ENCODE peak calls at places on chromosomes 1 and 21, in six cellular contexts. One of them, this sample, is unnamed.

GRCh38 chr21:45470087-45470515 is 65.1 kb downstream of the COL18A1 start:
- DNase-seq in MM.1S: no peak
- DNase-seq in fibroblast of lung: peak; percentile 82
- DNase-seq in sigmoid colon: no peak
- DNase-seq in tibial artery: no peak
- DNase-seq in cardiac muscle cell: peak; percentile 17
- DNase-seq in this sample: no peak

GRCh38 chr21:38470762-38471161 is 27.5 kb downstream of the ERG start:
- DNase-seq in cardiac muscle cell: peak; percentile 61
- DNase-seq in MM.1S: no peak
- DNase-seq in fibroblast of lung: peak; percentile 52
- DNase-seq in sigmoid colon: no peak
- DNase-seq in tibial artery: no peak
- DNase-seq in this sample: peak; percentile 46

GRCh38 chr1:214216779-214217178 is 64.2 kb upstream of the SMYD2 start:
- DNase-seq in fibroblast of lung: no peak
- DNase-seq in tibial artery: no peak
- DNase-seq in cardiac muscle cell: no peak
- DNase-seq in sigmoid colon: no peak
- DNase-seq in MM.1S: no peak
- DNase-seq in this sample: no peak

GRCh38 chr1:67970088-67970487 is 80.3 kb downstream of the DIRAS3 start:
- DNase-seq in MM.1S: no peak
- DNase-seq in cardiac muscle cell: peak; percentile 52
- DNase-seq in tibial artery: no peak
- DNase-seq in fibroblast of lung: peak; percentile 96
- DNase-seq in sigmoid colon: no peak
- DNase-seq in this sample: peak; percentile 43

GRCh38 chr21:36815284-36815683 is 116.4 kb downstream of the SIM2 start:
- DNase-seq in sigmoid colon: no peak
- DNase-seq in cardiac muscle cell: no peak
- DNase-seq in tibial artery: no peak
- DNase-seq in MM.1S: no peak
- DNase-seq in fibroblast of lung: no peak
- DNase-seq in this sample: no peak

GRCh38 chr1:42941640-42942330 is 16.9 kb downstream of the SLC2A1 start:
- DNase-seq in sigmoid colon: peak; percentile 83
- DNase-seq in tibial artery: peak; percentile 96
- DNase-seq in fibroblast of lung: peak; percentile 95
- DNase-seq in cardiac muscle cell: peak; percentile 78
- DNase-seq in MM.1S: no peak
- DNase-seq in this sample: peak; percentile 92

GRCh38 chr1:226763741-226764264 is 24.7 kb upstream of the ITPKB start:
- DNase-seq in tibial artery: no peak
- DNase-seq in cardiac muscle cell: peak; percentile 79
- DNase-seq in sigmoid colon: no peak
- DNase-seq in fibroblast of lung: peak; percentile 90
- DNase-seq in MM.1S: peak; percentile 59
- DNase-seq in this sample: peak; percentile 86

GRCh38 chr21:41766883-41767605 is at the start of gene RIPK4:
- DNase-seq in fibroblast of lung: peak; percentile 36
- DNase-seq in tibial artery: peak; percentile 83
- DNase-seq in sigmoid colon: peak; percentile 53
- DNase-seq in cardiac muscle cell: no peak
- DNase-seq in MM.1S: no peak
- DNase-seq in this sample: peak; percentile 26

GRCh38 chr1:105664495-105664894 is 1392.0 kb upstream of the PRMT6 start:
- DNase-seq in sigmoid colon: no peak
- DNase-seq in tibial artery: no peak
- DNase-seq in fibroblast of lung: no peak
- DNase-seq in cardiac muscle cell: no peak
- DNase-seq in MM.1S: no peak
- DNase-seq in this sample: no peak

GRCh38 chr1:110243581-110243980 is 33.5 kb downstream of the KCNC4 start:
- DNase-seq in MM.1S: peak; percentile 74
- DNase-seq in sigmoid colon: peak; percentile 32
- DNase-seq in fibroblast of lung: no peak
- DNase-seq in cardiac muscle cell: no peak
- DNase-seq in tibial artery: peak; percentile 71
- DNase-seq in this sample: no peak

GRCh38 chr21:29237110-29238051 is 61.3 kb upstream of the BACH1 start:
- DNase-seq in cardiac muscle cell: peak; percentile 75
- DNase-seq in sigmoid colon: no peak
- DNase-seq in MM.1S: peak; percentile 56
- DNase-seq in tibial artery: no peak
- DNase-seq in fibroblast of lung: peak; percentile 60
- DNase-seq in this sample: no peak

GRCh38 chr1:84782311-84782771 is 92.1 kb upstream of the SSX2IP start:
- DNase-seq in fibroblast of lung: peak; percentile 56
- DNase-seq in MM.1S: peak; percentile 28
- DNase-seq in tibial artery: no peak
- DNase-seq in sigmoid colon: no peak
- DNase-seq in cardiac muscle cell: peak; percentile 77
- DNase-seq in this sample: peak; percentile 65

GRCh38 chr1:243508964-243509363 is 253.1 kb downstream of the SDCCAG8 start:
- DNase-seq in fibroblast of lung: no peak
- DNase-seq in MM.1S: no peak
- DNase-seq in cardiac muscle cell: no peak
- DNase-seq in sigmoid colon: no peak
- DNase-seq in tibial artery: no peak
- DNase-seq in this sample: no peak

GRCh38 chr21:43339668-43340067 is 87.3 kb downstream of the SIK1 start:
- DNase-seq in cardiac muscle cell: no peak
- DNase-seq in fibroblast of lung: no peak
- DNase-seq in MM.1S: no peak
- DNase-seq in tibial artery: no peak
- DNase-seq in sigmoid colon: no peak
- DNase-seq in this sample: no peak
- TF ChIP-seq CTCF in cardiac muscle cell: no peak
- TF ChIP-seq CTCF in fibroblast of lung: no peak
- TF ChIP-seq CTCF in MM.1S: no peak
- TF ChIP-seq CTCF in tibial artery: no peak
- TF ChIP-seq CTCF in sigmoid colon: no peak
- TF ChIP-seq CTCF in this sample: no peak

DNA sequence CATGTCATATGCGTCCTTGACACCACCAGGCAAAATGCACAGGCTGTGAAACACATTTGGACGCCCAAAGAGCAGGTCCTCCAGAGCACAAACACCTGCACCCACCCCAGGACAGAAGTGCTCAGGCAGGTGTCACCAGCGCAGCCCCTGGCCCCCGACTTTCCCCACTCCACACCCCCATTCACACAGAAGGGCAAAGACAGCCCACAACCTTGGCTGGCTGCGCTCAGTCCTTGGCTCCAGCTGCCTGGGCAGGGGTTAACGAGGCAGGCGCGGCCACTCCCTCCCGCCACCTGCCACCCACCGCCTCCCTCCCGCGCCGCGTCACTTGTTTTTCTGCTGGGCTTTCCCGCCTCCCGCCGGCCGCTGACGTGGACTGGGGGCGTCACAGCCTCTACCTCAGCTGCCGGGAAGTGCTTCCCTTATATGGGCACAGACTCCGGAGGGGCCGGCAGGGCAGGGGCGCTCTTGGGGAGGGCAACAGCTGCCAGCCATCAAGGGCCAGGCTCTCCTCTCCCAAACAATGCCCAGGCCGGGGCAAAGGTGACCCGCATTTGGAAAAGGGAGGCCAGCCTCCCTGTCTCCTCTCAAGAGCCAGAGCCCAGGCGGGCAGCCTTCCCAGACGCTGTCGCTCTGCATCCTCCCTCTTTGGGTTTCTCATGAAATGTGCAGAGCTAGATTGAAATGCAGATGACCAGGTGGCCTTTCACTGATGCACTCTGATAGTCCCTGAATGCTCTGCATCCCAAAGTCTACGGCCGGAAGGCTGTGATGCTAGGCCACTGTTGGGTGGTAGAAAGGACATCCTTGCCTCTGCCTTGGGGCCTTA is 14.8 kb upstream of the BTG2 start:
- DNase-seq in cardiac muscle cell: peak; percentile 90
- DNase-seq in tibial artery: peak; percentile 99
- DNase-seq in MM.1S: peak; percentile 99
- DNase-seq in sigmoid colon: peak; percentile 99
- DNase-seq in fibroblast of lung: peak; percentile 82
- DNase-seq in this sample: peak; percentile 90
- H3K4me3 ChIP-seq in cardiac muscle cell: no peak overlapping the region
- H3K4me3 ChIP-seq in tibial artery: peak overlapping the region; percentile 37
- H3K4me3 ChIP-seq in MM.1S: peak overlapping the region; percentile 55
- H3K4me3 ChIP-seq in sigmoid colon: peak overlapping the region; percentile 35
- H3K4me3 ChIP-seq in fibroblast of lung: peak overlapping the region; percentile 14
- H3K4me3 ChIP-seq in this sample: no peak overlapping the region

GRCh38 chr1:62509028-62509427 is 72.2 kb downstream of the USP1 start:
- DNase-seq in MM.1S: no peak
- DNase-seq in cardiac muscle cell: no peak
- DNase-seq in sigmoid colon: no peak
- DNase-seq in tibial artery: no peak
- DNase-seq in fibroblast of lung: no peak
- DNase-seq in this sample: no peak

GRCh38 chr1:62513013-62513412 is 76.2 kb downstream of the USP1 start:
- DNase-seq in cardiac muscle cell: no peak
- DNase-seq in fibroblast of lung: no peak
- DNase-seq in tibial artery: no peak
- DNase-seq in MM.1S: no peak
- DNase-seq in sigmoid colon: no peak
- DNase-seq in this sample: no peak

GRCh38 chr1:62508187-62508758 is 71.4 kb downstream of the USP1 start:
- DNase-seq in MM.1S: peak; percentile 47
- DNase-seq in sigmoid colon: no peak
- DNase-seq in fibroblast of lung: peak; percentile 42
- DNase-seq in tibial artery: no peak
- DNase-seq in cardiac muscle cell: peak; percentile 74
- DNase-seq in this sample: peak; percentile 73
- TF ChIP-seq CTCF in MM.1S: peak; percentile 66
- TF ChIP-seq CTCF in sigmoid colon: no peak
- TF ChIP-seq CTCF in fibroblast of lung: peak; percentile 65
- TF ChIP-seq CTCF in tibial artery: peak; percentile 41
- TF ChIP-seq CTCF in cardiac muscle cell: peak; percentile 61
- TF ChIP-seq CTCF in this sample: peak; percentile 60

DNA sequence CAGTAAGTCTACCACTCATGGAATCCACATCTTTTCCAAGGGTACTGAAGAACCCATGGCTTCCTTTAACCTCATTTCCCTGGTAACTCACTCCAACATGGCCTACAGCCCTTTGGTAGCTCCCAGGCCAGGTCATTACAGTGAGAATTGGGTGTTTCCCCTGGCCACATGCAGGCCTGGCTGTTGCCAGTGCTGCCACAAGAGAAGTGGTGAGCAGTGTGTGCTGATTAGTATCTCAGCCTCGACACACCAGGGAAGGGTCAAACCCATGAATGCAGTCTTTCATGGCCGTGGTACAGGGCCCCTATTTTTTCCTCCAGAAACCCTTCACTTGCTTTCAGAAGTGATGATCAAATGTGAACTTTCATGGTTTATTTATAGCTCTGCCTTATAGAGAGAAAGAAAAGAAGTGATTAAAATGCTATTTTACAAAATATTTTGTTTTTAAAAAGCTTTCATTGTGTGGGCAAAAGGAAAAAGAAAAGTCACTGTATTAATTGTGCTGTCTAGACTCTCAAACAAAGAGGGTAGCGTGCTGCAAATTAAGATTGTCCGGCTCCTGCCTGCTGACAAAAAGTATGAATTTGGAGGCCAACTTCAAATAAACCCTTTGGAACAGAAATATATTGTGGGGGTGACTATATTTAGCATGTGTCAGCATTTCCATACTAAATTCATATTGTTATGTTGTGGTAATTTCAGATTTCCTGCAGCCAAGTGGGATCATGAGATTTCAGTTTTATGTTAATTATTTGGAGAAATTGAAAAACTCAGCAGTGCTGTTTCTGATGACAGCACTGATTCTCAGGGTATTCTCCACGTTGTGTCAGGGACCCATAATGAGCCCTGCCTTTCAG is 62.0 kb upstream of the HOOK1 start:
- DNase-seq in cardiac muscle cell: no peak
- DNase-seq in tibial artery: no peak
- DNase-seq in fibroblast of lung: no peak
- DNase-seq in sigmoid colon: no peak
- DNase-seq in MM.1S: peak; percentile 65
- DNase-seq in this sample: no peak
- H3K4me3 ChIP-seq in cardiac muscle cell: no peak overlapping the region
- H3K4me3 ChIP-seq in tibial artery: no peak overlapping the region
- H3K4me3 ChIP-seq in fibroblast of lung: no peak overlapping the region
- H3K4me3 ChIP-seq in sigmoid colon: no peak overlapping the region
- H3K4me3 ChIP-seq in MM.1S: no peak overlapping the region
- H3K4me3 ChIP-seq in this sample: no peak overlapping the region

GRCh38 chr1:200258447-200259375 is 151.1 kb downstream of the ZNF281 start:
- DNase-seq in cardiac muscle cell: peak; percentile 33
- DNase-seq in fibroblast of lung: no peak
- DNase-seq in sigmoid colon: no peak
- DNase-seq in tibial artery: no peak
- DNase-seq in MM.1S: peak; percentile 59
- DNase-seq in this sample: peak; percentile 24
- TF ChIP-seq CTCF in cardiac muscle cell: peak; percentile 56
- TF ChIP-seq CTCF in fibroblast of lung: peak; percentile 59
- TF ChIP-seq CTCF in sigmoid colon: no peak
- TF ChIP-seq CTCF in tibial artery: no peak
- TF ChIP-seq CTCF in MM.1S: peak; percentile 61
- TF ChIP-seq CTCF in this sample: peak; percentile 54

GRCh38 chr1:200890818-200891773 is 3.6 kb upstream of the INAVA start:
- DNase-seq in cardiac muscle cell: peak; percentile 52
- DNase-seq in fibroblast of lung: peak; percentile 51
- DNase-seq in tibial artery: no peak
- DNase-seq in sigmoid colon: peak; percentile 62
- DNase-seq in MM.1S: peak; percentile 82
- DNase-seq in this sample: peak; percentile 56

GRCh38 chr1:200892958-200893357 is 1.7 kb upstream of the INAVA start:
- DNase-seq in fibroblast of lung: no peak
- DNase-seq in tibial artery: no peak
- DNase-seq in sigmoid colon: no peak
- DNase-seq in MM.1S: peak; percentile 67
- DNase-seq in cardiac muscle cell: no peak
- DNase-seq in this sample: no peak

GRCh38 chr1:200892546-200892945 is 2.2 kb upstream of the INAVA start:
- DNase-seq in MM.1S: peak; percentile 21
- DNase-seq in sigmoid colon: peak; percentile 45
- DNase-seq in fibroblast of lung: no peak
- DNase-seq in cardiac muscle cell: no peak
- DNase-seq in tibial artery: no peak
- DNase-seq in this sample: no peak

GRCh38 chr1:200893411-200893901 is 1.2 kb upstream of the INAVA start:
- DNase-seq in sigmoid colon: no peak
- DNase-seq in MM.1S: peak; percentile 59
- DNase-seq in tibial artery: no peak
- DNase-seq in cardiac muscle cell: no peak
- DNase-seq in fibroblast of lung: no peak
- DNase-seq in this sample: no peak

DNA sequence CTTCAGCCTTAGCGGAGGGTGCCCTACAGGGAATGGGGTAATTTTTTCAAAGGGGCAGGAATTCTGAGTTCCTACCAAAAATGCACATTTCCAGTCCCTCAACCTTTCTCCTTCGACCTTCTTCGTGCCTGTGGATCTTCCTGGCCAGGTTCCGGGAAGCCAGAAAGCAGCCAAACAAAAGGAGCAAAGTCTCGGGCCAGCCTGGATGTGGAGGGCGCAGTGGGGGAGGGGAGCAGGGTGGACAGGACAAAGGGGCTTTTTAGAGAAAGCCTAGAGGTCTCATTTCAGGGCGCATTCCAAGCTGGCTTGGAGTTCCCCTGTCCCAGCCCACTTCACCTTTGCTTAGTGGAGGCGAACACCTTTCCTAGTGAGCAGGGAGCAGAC is 2.9 kb upstream of the INAVA start:
- DNase-seq in cardiac muscle cell: no peak
- DNase-seq in fibroblast of lung: no peak
- DNase-seq in MM.1S: peak; percentile 41
- DNase-seq in tibial artery: no peak
- DNase-seq in sigmoid colon: peak; percentile 40
- DNase-seq in this sample: no peak
- H3K4me3 ChIP-seq in cardiac muscle cell: peak overlapping the region; percentile 54
- H3K4me3 ChIP-seq in fibroblast of lung: no peak overlapping the region
- H3K4me3 ChIP-seq in MM.1S: peak overlapping the region; percentile 79
- H3K4me3 ChIP-seq in tibial artery: peak overlapping the region; percentile 55
- H3K4me3 ChIP-seq in sigmoid colon: peak overlapping the region; percentile 31
- H3K4me3 ChIP-seq in this sample: peak overlapping the region; percentile 51

GRCh38 chr1:41330588-41331545 is 30.4 kb upstream of the FOXO6 start:
- DNase-seq in MM.1S: no peak
- DNase-seq in tibial artery: no peak
- DNase-seq in sigmoid colon: no peak
- DNase-seq in cardiac muscle cell: peak; percentile 51
- DNase-seq in fibroblast of lung: no peak
- DNase-seq in this sample: peak; percentile 8
- TF ChIP-seq CTCF in MM.1S: no peak
- TF ChIP-seq CTCF in tibial artery: no peak
- TF ChIP-seq CTCF in sigmoid colon: no peak
- TF ChIP-seq CTCF in cardiac muscle cell: peak; percentile 41
- TF ChIP-seq CTCF in fibroblast of lung: peak; percentile 10
- TF ChIP-seq CTCF in this sample: peak; percentile 10